ENCODE peak calls at places on chromosomes 6 and 20, in seven cellular contexts. L is lower lobe of right lung; H is tibial nerve; F is SK-N-MC; I is cardiac muscle cell; G is left lung; Q is CD8-positive, alpha-beta T cell. D is an unnamed sample. For H3K9me3, the result is how much of the 10 kb centered on the place peaks cover.

GRCh38 chr6:110491644-110492317 is 15.4 kb upstream of the SLC22A16 start:
- DNase-seq in H (no peak), L (no peak), Q (no peak), G (no peak), F (no peak), I (no peak), D (no peak)

GRCh38 chr6:170366248-170366960 is 59.8 kb downstream of the FAM120B start:
- DNase-seq in I (no peak), G (no peak), Q (no peak), H (peak), L (no peak), F (no peak), D (no peak)

GRCh38 chr20:49615401-49616153 is 47.6 kb upstream of the PTGIS start:
- DNase-seq in F (no peak), H (no peak), G (no peak), I (no peak), L (no peak), Q (no peak), D (no peak)

GRCh38 chr6:138563650-138564049 is 64.4 kb upstream of the NHSL1 start:
- DNase-seq in H (no peak), L (no peak), F (no peak), G (no peak), I (no peak), Q (no peak), D (no peak)

GRCh38 chr6:152271681-152272464 is 365.3 kb downstream of the SYNE1 start:
- DNase-seq in H (no peak), F (peak), I (no peak), Q (no peak), L (no peak), G (no peak), D (no peak)

GRCh38 chr6:79631800-79632172 is 657 bp downstream of the SH3BGRL2 start:
- DNase-seq in L (no peak), H (no peak), I (peak), Q (no peak), G (no peak), F (no peak), D (no peak)

GRCh38 chr6:105215506-105215905 is 35.7 kb upstream of the POPDC3 start:
- DNase-seq in F (peak), G (no peak), Q (no peak), I (no peak), L (no peak), H (no peak), D (no peak)

GRCh38 chr6:133512410-133513016 is 271.4 kb downstream of the EYA4 start:
- DNase-seq in H (no peak), Q (no peak), F (no peak), G (no peak), I (peak), L (peak), D (no peak)

GRCh38 chr20:35145141-35145564 is 2.0 kb downstream of the EDEM2 start:
- DNase-seq in L (no peak), G (no peak), Q (no peak), H (no peak), I (peak), F (no peak), D (no peak)

GRCh38 chr6:44456070-44456965 is 68.8 kb downstream of the CDC5L start:
- DNase-seq in Q (no peak), G (peak), H (no peak), F (peak), L (no peak), I (peak), D (no peak)

GRCh38 chr6:8658391-8658790 is 223.0 kb upstream of the SLC35B3 start:
- DNase-seq in Q (no peak), G (no peak), H (no peak), F (no peak), I (peak), L (no peak), D (no peak)

GRCh38 chr6:158854214-158855101 is 35.3 kb upstream of the EZR start:
- DNase-seq in I (no peak), H (no peak), F (peak), G (no peak), L (no peak), Q (peak), D (no peak)

GRCh38 chr6:151018035-151018434 is 152.5 kb downstream of the MTHFD1L start:
- DNase-seq in G (no peak), H (no peak), I (no peak), Q (no peak), L (no peak), F (no peak), D (no peak)

GRCh38 chr20:59827138-59828056 is 106.0 kb downstream of the SYCP2 start:
- DNase-seq in L (no peak), I (no peak), G (no peak), F (no peak), H (no peak), Q (no peak), D (no peak)

GRCh38 chr6:140537834-140538680 is 1163.6 kb upstream of the CITED2 start:
- DNase-seq in H (no peak), F (no peak), Q (no peak), I (peak), G (no peak), L (no peak), D (no peak)

GRCh38 chr6:131636880-131637792 is at the start of gene ENPP3:
- DNase-seq in L (no peak), G (no peak), I (no peak), Q (no peak), F (peak), H (no peak), D (no peak)

GRCh38 chr20:973785-974194 is 28.3 kb downstream of the RSPO4 start:
- DNase-seq in H (no peak), F (no peak), I (peak), Q (no peak), G (no peak), L (no peak), D (no peak)

GRCh38 chr20:11849270-11849920 is 68.3 kb upstream of the BTBD3 start:
- DNase-seq in I (peak), F (no peak), G (no peak), L (no peak), H (no peak), Q (no peak), D (no peak)

GRCh38 chr6:16089232-16089843 is 39.5 kb upstream of the MYLIP start:
- DNase-seq in F (no peak), L (no peak), H (no peak), G (no peak), Q (no peak), I (no peak), D (no peak)

GRCh38 chr6:62217866-62218265 is 68.2 kb downstream of the KHDRBS2 start:
- DNase-seq in F (no peak), I (no peak), L (no peak), H (no peak), G (no peak), Q (no peak), D (no peak)

GRCh38 chr6:116388924-116389323 is 18.2 kb downstream of the DSE start:
- DNase-seq in Q (no peak), F (no peak), L (no peak), G (no peak), H (no peak), I (no peak), D (no peak)

GRCh38 chr20:31704225-31705119 is 18.2 kb downstream of the BCL2L1 start:
- DNase-seq in Q (no peak), L (peak), G (no peak), H (no peak), F (no peak), I (no peak), D (no peak)

GRCh38 chr6:167499161-167499660 is 174.3 kb downstream of the TTLL2 start:
- DNase-seq in Q (no peak), L (no peak), G (no peak), I (no peak), H (no peak), F (no peak), D (no peak)

GRCh38 chr6:16688984-16689636 is 72.2 kb downstream of the ATXN1 start:
- DNase-seq in I (no peak), H (no peak), Q (no peak), F (no peak), L (no peak), G (no peak), D (no peak)

GRCh38 chr20:52724586-52724985 is 247.6 kb upstream of the TSHZ2 start:
- DNase-seq in Q (no peak), F (no peak), I (no peak), G (no peak), L (no peak), H (no peak), D (no peak)

GRCh38 chr6:51342393-51342792 is 523.7 kb downstream of the TFAP2B start:
- DNase-seq in G (no peak), L (no peak), I (no peak), Q (no peak), F (no peak), H (no peak), D (no peak)

GRCh38 chr6:91538622-91539021 is 951.8 kb upstream of the MAP3K7 start:
- DNase-seq in L (no peak), I (no peak), F (no peak), H (no peak), Q (no peak), G (no peak), D (no peak)

GRCh38 chr6:98823845-98824162 is 10.6 kb upstream of the POU3F2 start:
- DNase-seq in H (no peak), L (no peak), I (no peak), Q (no peak), G (no peak), F (no peak), D (no peak)

GRCh38 chr6:81834141-81834621 is 81.7 kb upstream of the TENT5A start:
- DNase-seq in G (no peak), H (no peak), F (no peak), I (no peak), Q (no peak), L (no peak), D (no peak)

GRCh38 chr6:10655508-10656055 is 38.8 kb downstream of the C6orf52 start:
- DNase-seq in Q (no peak), G (no peak), L (no peak), H (no peak), F (no peak), I (no peak), D (no peak)

GRCh38 chr20:56759741-56760278 is 130.7 kb downstream of the TFAP2C start:
- DNase-seq in Q (no peak), F (no peak), I (no peak), G (no peak), H (no peak), L (no peak), D (no peak)

GRCh38 chr6:10695086-10695657 is 400 bp downstream of the PAK1IP1 start:
- DNase-seq in I (no peak), F (no peak), H (no peak), Q (no peak), L (no peak), G (no peak), D (no peak)

GRCh38 chr20:13501500-13501899 is 137.2 kb downstream of the TASP1 start:
- DNase-seq in F (no peak), L (no peak), H (no peak), Q (no peak), I (no peak), G (no peak), D (no peak)
- H3K9me3 ChIP-seq in F (under half), L (under half), H (half or more), Q (under half), I (under half), G (under half), D (under half)

GRCh38 chr6:163613668-163614067 is 199.2 kb downstream of the QKI start:
- DNase-seq in L (no peak), I (no peak), F (no peak), Q (no peak), G (no peak), H (no peak), D (no peak)

GRCh38 chr6:163620101-163620500 is 205.6 kb downstream of the QKI start:
- DNase-seq in L (no peak), H (no peak), F (no peak), G (no peak), Q (no peak), I (no peak), D (no peak)

GRCh38 chr6:163620670-163621330 is 206.3 kb downstream of the QKI start:
- DNase-seq in G (no peak), F (no peak), Q (no peak), I (no peak), L (no peak), H (no peak), D (no peak)

GRCh38 chr6:163612200-163612599 is 197.7 kb downstream of the QKI start:
- DNase-seq in L (no peak), H (no peak), G (no peak), F (no peak), I (no peak), Q (no peak), D (no peak)

DNA sequence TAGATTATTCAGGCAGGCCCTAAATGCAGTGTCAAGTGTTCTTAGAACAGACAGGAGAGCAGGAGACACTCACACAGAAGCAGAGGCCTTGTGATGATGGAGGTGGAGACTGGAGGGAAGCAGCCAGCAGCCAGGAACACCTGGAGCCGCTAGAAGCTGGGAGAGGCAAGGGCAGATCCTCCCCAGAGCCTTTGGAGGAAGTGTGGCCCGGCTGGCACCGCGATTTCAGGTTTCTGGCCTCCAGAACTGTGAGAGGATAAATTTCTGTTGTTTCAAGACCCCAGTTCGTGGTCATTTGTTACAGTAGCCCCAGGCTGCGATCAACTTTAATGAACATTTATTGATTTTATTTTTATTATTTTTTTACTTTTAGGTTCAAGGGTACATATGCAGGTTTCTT is 203.0 kb downstream of the QKI start:
- DNase-seq in L (no peak), G (no peak), Q (no peak), F (no peak), I (no peak), H (no peak), D (no peak)
- H3K9me3 ChIP-seq in L (under half), G (under half), Q (under half), F (under half), I (under half), H (under half), D (under half)

GRCh38 chr20:48007356-48007755 is 222.1 kb upstream of the SULF2 start:
- DNase-seq in G (no peak), I (no peak), L (no peak), F (no peak), Q (no peak), H (no peak), D (no peak)
- H3K9me3 ChIP-seq in G (under half), I (under half), L (under half), F (under half), Q (under half), H (under half), D (under half)

DNA sequence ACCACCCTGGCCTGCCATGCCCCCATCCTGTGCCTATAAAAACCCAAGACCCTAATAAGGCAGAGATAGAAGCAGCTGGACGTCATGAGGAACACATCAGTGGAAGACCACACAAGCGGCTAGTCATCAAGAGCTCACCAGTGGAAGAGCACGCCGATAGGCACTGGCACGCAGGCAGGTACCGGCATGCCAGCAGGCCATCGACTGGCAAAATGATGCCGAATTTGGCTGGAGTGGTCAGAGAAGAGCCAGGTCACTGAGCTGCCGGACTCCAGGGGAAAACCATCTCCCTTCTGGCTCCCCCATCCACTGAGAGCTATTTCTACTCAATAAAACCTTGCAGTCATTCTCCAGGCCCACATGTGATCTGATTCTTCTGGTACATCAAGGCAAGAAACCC is 227.6 kb upstream of the EXOC2 start:
- DNase-seq in F (no peak), G (no peak), H (no peak), Q (no peak), I (no peak), L (no peak), D (no peak)
- H3K9me3 ChIP-seq in F (under half), G (under half), H (under half), Q (under half), I (under half), L (under half), D (under half)

GRCh38 chr6:164286021-164286420 is 871.5 kb downstream of the QKI start:
- DNase-seq in Q (no peak), F (no peak), H (no peak), I (no peak), L (no peak), G (no peak), D (no peak)

DNA sequence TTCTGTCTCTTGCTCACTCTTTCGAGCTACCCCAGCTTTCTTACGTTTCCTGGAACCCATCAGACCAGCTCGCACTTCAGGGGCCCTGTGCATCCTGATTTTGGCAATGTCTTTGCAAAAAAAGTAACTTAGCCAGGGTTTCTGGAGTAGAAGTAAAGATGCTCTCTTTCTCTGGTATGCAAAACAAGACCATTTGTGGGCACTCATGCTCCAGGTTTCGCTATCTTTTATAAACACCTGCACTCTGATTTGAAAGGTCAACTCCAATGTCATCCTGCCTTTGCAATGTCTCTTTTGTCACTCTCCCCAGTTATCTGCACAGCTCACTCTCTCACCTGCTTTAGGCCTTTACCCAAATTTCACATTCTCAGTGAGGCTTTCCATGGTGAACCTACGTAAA is 869.1 kb downstream of the QKI start:
- DNase-seq in H (no peak), I (no peak), F (no peak), L (no peak), Q (no peak), G (no peak), D (no peak)
- H3K9me3 ChIP-seq in H (under half), I (under half), F (under half), L (under half), Q (under half), G (under half), D (under half)

GRCh38 chr20:58099291-58099915 is 129.1 kb downstream of the ANKRD60 start:
- DNase-seq in G (no peak), I (no peak), Q (no peak), L (no peak), F (no peak), H (no peak), D (no peak)
- H3K9me3 ChIP-seq in G (under half), I (under half), Q (under half), L (under half), F (under half), H (under half), D (under half)

DNA sequence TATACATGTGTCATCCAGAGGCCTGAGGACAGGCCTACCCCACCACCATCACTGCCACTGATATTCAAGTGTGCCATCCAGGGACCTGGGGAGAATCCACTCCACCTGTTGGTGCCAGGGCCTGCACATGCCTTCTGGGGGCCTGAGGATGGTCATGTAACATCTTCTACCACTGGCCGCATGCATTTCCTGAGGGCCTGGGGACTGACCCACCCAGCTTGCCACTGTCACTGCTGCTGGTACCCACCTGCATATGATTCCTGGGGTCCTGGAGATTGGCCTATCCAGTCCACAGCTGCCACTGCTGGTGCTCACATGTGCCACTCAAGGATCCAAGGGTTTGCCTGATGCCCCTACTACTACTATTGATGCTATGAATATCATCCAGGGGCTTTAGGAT is 184.3 kb upstream of the SYNCRIP start:
- DNase-seq in L (no peak), I (no peak), G (no peak), Q (no peak), F (no peak), H (no peak), D (no peak)
- H3K9me3 ChIP-seq in L (under half), I (under half), G (under half), Q (under half), F (under half), H (half or more), D (under half)

GRCh38 chr6:121426686-121427085 is 8.8 kb upstream of the GJA1 start:
- DNase-seq in F (no peak), I (no peak), H (no peak), L (no peak), Q (no peak), G (no peak), D (no peak)
- H3K9me3 ChIP-seq in F (under half), I (under half), H (under half), L (under half), Q (under half), G (under half), D (under half)

GRCh38 chr20:45732199-45732598 is 10.1 kb downstream of the SPINT4 start:
- DNase-seq in H (no peak), L (no peak), Q (no peak), F (no peak), I (no peak), G (no peak), D (no peak)

GRCh38 chr20:45735552-45735951 is 13.4 kb downstream of the SPINT4 start:
- DNase-seq in L (no peak), F (no peak), G (no peak), I (no peak), Q (no peak), H (no peak), D (no peak)

GRCh38 chr20:45735988-45736387 is 13.8 kb downstream of the SPINT4 start:
- DNase-seq in I (no peak), H (no peak), Q (no peak), G (no peak), F (no peak), L (no peak), D (no peak)
- H3K9me3 ChIP-seq in I (under half), H (under half), Q (under half), G (under half), F (under half), L (under half), D (under half)

GRCh38 chr6:22327881-22328280 is 31.0 kb upstream of the PRL start:
- DNase-seq in F (no peak), Q (no peak), L (no peak), H (no peak), G (no peak), I (no peak), D (no peak)
- H3K9me3 ChIP-seq in F (under half), Q (under half), L (under half), H (under half), G (under half), I (under half), D (under half)

D was measured in T-helper 17 cell.